ENCODE peak calls at places on chromosomes 13 and 19, in eight cellular contexts. D is thoracic aorta, K is bronchial epithelial cell, B is HFF-Myc, C is tibial nerve, I is mucosa of descending colon, E is psoas muscle, F is Panc1. Z is an unnamed sample.

GRCh38 chr19:2014731-2015610 is 543 bp downstream of the BTBD2 start:
- DNase-seq in F (no peak), D (no peak), E (no peak), K (no peak), B (no peak), I (peak), C (no peak), Z (no peak)

GRCh38 chr13:25821761-25822160 is 230.1 kb downstream of the SHISA2 start:
- DNase-seq in F (no peak), B (no peak), C (no peak), I (no peak), E (no peak), K (no peak), D (no peak), Z (no peak)

GRCh38 chr13:89458456-89458855 is 1787.3 kb downstream of the SLITRK5 start:
- DNase-seq in E (no peak), B (no peak), K (peak), D (no peak), C (no peak), I (no peak), F (no peak), Z (no peak)

GRCh38 chr19:55447421-55448174 is 4.5 kb upstream of the SHISA7 start:
- DNase-seq in C (no peak), K (peak), B (no peak), E (no peak), I (no peak), F (no peak), D (no peak), Z (no peak)

GRCh38 chr19:1873524-1874473 is 10.4 kb upstream of the KLF16 start:
- DNase-seq in F (no peak), B (no peak), C (no peak), D (no peak), I (peak), K (no peak), E (no peak), Z (no peak)

GRCh38 chr13:79710376-79710775 is 229.4 kb downstream of the NDFIP2 start:
- DNase-seq in C (no peak), I (no peak), F (no peak), D (no peak), B (no peak), K (peak), E (no peak), Z (peak)

GRCh38 chr13:23466144-23467002 is 32.9 kb upstream of the SACS start:
- DNase-seq in D (peak), K (peak), C (peak), I (peak), E (peak), B (peak), F (peak), Z (peak)

GRCh38 chr13:70339738-70340137 is 231.5 kb upstream of the KLHL1 start:
- DNase-seq in B (no peak), F (peak), D (no peak), I (peak), C (no peak), K (peak), E (peak), Z (peak)

GRCh38 chr19:743168-743687 is 7.7 kb upstream of the MISP start:
- DNase-seq in E (no peak), I (peak), D (no peak), C (no peak), B (no peak), F (no peak), K (no peak), Z (no peak)

GRCh38 chr13:26784704-26785639 is 24.4 kb upstream of the GPR12 start:
- DNase-seq in B (no peak), E (no peak), C (no peak), D (no peak), I (peak), K (no peak), F (no peak), Z (no peak)

GRCh38 chr13:113506025-113506685 is 15.6 kb upstream of the DCUN1D2 start:
- DNase-seq in B (no peak), E (no peak), C (no peak), D (no peak), K (no peak), I (no peak), F (no peak), Z (no peak)

GRCh38 chr19:57506163-57506562 is 6.4 kb downstream of the ZNF773 start:
- DNase-seq in F (no peak), I (no peak), E (no peak), D (no peak), K (no peak), B (no peak), C (no peak), Z (no peak)

GRCh38 chr13:109274188-109274821 is 512.1 kb downstream of the IRS2 start:
- DNase-seq in F (no peak), E (no peak), K (peak), C (no peak), I (no peak), D (no peak), B (no peak), Z (peak)

GRCh38 chr13:48158915-48159314 is 64.0 kb upstream of the MED4 start:
- DNase-seq in E (no peak), D (no peak), F (no peak), B (no peak), I (no peak), C (no peak), K (peak), Z (no peak)

GRCh38 chr19:55519461-55520311 is 17.2 kb downstream of the SBK2 start:
- DNase-seq in F (peak), K (peak), B (peak), D (no peak), C (no peak), I (no peak), E (no peak), Z (no peak)

GRCh38 chr19:23263870-23264590 is 13.8 kb upstream of the ZNF724 start:
- DNase-seq in I (no peak), D (no peak), C (no peak), B (no peak), F (no peak), K (peak), E (no peak), Z (no peak)

GRCh38 chr19:18532208-18532890 is 10.5 kb upstream of the ELL start:
- DNase-seq in C (no peak), F (no peak), B (no peak), D (no peak), E (no peak), K (no peak), I (no peak), Z (no peak)

GRCh38 chr19:13633109-13633508 is 126.8 kb upstream of the CACNA1A start:
- DNase-seq in K (no peak), D (no peak), F (no peak), E (no peak), B (peak), C (no peak), I (peak), Z (no peak)

GRCh38 chr13:100520936-100521765 is 67.4 kb downstream of the GGACT start:
- DNase-seq in I (no peak), D (no peak), F (no peak), B (no peak), E (no peak), C (no peak), K (no peak), Z (no peak)

GRCh38 chr19:30792561-30793505 is 420.6 kb downstream of the ZNF536 start:
- DNase-seq in E (no peak), D (no peak), I (no peak), K (no peak), F (no peak), C (no peak), B (no peak), Z (no peak)

GRCh38 chr13:33487575-33488243 is 202.2 kb upstream of the STARD13 start:
- DNase-seq in C (no peak), F (no peak), E (no peak), D (no peak), B (no peak), K (peak), I (peak), Z (no peak)

GRCh38 chr13:48783181-48783630 is 129.5 kb downstream of the CYSLTR2 start:
- DNase-seq in C (peak), B (peak), D (peak), K (peak), I (peak), F (peak), E (peak), Z (no peak)

GRCh38 chr13:50085063-50085462 is 69.8 kb downstream of the KCNRG start:
- DNase-seq in E (no peak), D (no peak), F (no peak), K (peak), I (no peak), B (no peak), C (no peak), Z (no peak)

GRCh38 chr19:51568456-51568855 is 2.6 kb upstream of the ZNF175 start:
- DNase-seq in I (no peak), C (no peak), F (no peak), D (no peak), B (no peak), E (no peak), K (no peak), Z (no peak)

GRCh38 chr19:39823693-39824092 is 10.3 kb downstream of the DYRK1B start:
- DNase-seq in B (no peak), F (no peak), I (no peak), E (no peak), C (no peak), K (no peak), D (no peak), Z (no peak)

GRCh38 chr13:51221674-51222509 is at the start of gene FAM124A:
- DNase-seq in F (no peak), D (no peak), K (no peak), I (peak), E (peak), B (no peak), C (no peak), Z (no peak)

GRCh38 chr13:49183672-49184315 is 36.3 kb upstream of the MLNR start:
- DNase-seq in C (no peak), B (no peak), D (no peak), I (no peak), K (peak), F (no peak), E (no peak), Z (no peak)

GRCh38 chr19:48772503-48772953 is 17.2 kb downstream of the FGF21 start:
- DNase-seq in C (no peak), I (no peak), B (no peak), D (no peak), E (peak), K (no peak), F (no peak), Z (no peak)

GRCh38 chr19:31725051-31725450 is 375.8 kb upstream of the TSHZ3 start:
- DNase-seq in I (no peak), E (no peak), B (no peak), F (no peak), K (no peak), C (no peak), D (no peak), Z (no peak)

GRCh38 chr13:110450941-110451340 is 110.6 kb downstream of the RAB20 start:
- DNase-seq in I (no peak), B (no peak), F (no peak), D (no peak), K (peak), C (no peak), E (peak), Z (no peak)

GRCh38 chr19:10478476-10478875 is 24.7 kb downstream of the KEAP1 start:
- DNase-seq in F (no peak), K (no peak), D (no peak), C (no peak), B (no peak), E (no peak), I (no peak), Z (no peak)

GRCh38 chr19:38644719-38645118 is 2.7 kb upstream of the ACTN4 start:
- DNase-seq in I (peak), C (no peak), D (no peak), K (peak), B (no peak), E (no peak), F (no peak), Z (no peak)

GRCh38 chr19:15315101-15315500 is 17.2 kb downstream of the BRD4 start:
- DNase-seq in C (no peak), I (no peak), D (no peak), B (no peak), F (no peak), E (no peak), K (peak), Z (no peak)

GRCh38 chr19:34838753-34839431 is 65.9 kb upstream of the ZNF599 start:
- DNase-seq in E (no peak), I (peak), C (no peak), F (no peak), D (no peak), K (no peak), B (no peak), Z (no peak)
- H3K4me3 ChIP-seq in E (peak), I (no peak), C (no peak), F (peak), D (no peak), K (no peak), B (no peak), Z (no peak)

GRCh38 chr19:5172859-5173577 is 167.6 kb downstream of the PTPRS start:
- DNase-seq in F (peak), E (no peak), D (peak), C (no peak), K (peak), B (peak), I (no peak), Z (peak)
- TF ChIP-seq CTCF in F (no peak), E (no peak), D (no peak), C (no peak), K (no peak), B (no peak), I (no peak), Z (no peak)

DNA sequence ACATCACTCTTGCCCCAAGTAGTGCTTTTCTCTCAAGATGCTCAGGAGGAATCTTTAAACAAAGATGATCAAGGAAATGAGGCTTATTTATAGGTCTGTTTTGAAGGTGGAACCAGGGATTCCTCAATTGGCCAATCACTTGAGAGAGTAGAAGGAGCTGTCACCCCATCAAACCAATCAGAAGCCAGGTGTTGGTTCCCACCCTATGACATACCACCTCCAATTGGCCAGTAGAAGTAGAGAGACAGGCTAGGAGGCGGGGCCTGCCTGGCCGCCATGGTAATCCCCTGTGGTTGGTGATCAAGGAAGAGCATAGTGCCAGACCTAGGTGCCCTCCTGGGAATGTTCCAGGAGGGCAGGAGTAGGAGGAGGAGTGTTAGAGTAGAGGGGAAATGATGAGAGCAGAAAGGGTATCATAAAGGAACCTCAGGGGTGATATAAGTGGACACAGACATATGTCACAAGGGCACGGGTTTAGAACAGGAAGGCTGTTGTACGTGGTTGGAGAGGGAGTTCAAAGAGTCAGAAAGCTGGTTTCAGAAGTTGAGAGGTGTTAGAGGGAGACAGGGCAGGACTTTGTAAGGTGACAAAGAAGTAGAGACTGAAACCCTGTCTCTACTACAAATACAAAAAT is 10.5 kb downstream of the PMIS2 start:
- DNase-seq in E (no peak), I (no peak), K (no peak), B (no peak), F (no peak), C (no peak), D (no peak), Z (no peak)
- H3K4me3 ChIP-seq in E (no peak), I (no peak), K (no peak), B (no peak), F (no peak), C (no peak), D (no peak), Z (no peak)

GRCh38 chr13:91647361-91647970 is 249.0 kb downstream of the GPC5 start:
- DNase-seq in F (peak), B (no peak), E (no peak), I (peak), C (no peak), K (no peak), D (no peak), Z (peak)
- TF ChIP-seq CTCF in F (peak), B (peak), E (no peak), I (no peak), C (no peak), K (no peak), D (no peak), Z (peak)

GRCh38 chr13:68345963-68346362 is 1115.8 kb upstream of the PCDH9 start:
- DNase-seq in F (no peak), E (no peak), I (no peak), K (no peak), D (no peak), B (no peak), C (no peak), Z (no peak)
- H3K4me3 ChIP-seq in F (no peak), E (no peak), I (no peak), K (no peak), D (no peak), B (no peak), C (no peak), Z (no peak)

GRCh38 chr13:43963726-43964125 is 84.0 kb downstream of the LACC1 start:
- DNase-seq in K (no peak), D (no peak), C (no peak), I (no peak), E (no peak), F (no peak), B (no peak), Z (no peak)
- TF ChIP-seq CTCF in K (peak), D (no peak), C (no peak), I (no peak), E (no peak), F (no peak), B (no peak), Z (no peak)

DNA sequence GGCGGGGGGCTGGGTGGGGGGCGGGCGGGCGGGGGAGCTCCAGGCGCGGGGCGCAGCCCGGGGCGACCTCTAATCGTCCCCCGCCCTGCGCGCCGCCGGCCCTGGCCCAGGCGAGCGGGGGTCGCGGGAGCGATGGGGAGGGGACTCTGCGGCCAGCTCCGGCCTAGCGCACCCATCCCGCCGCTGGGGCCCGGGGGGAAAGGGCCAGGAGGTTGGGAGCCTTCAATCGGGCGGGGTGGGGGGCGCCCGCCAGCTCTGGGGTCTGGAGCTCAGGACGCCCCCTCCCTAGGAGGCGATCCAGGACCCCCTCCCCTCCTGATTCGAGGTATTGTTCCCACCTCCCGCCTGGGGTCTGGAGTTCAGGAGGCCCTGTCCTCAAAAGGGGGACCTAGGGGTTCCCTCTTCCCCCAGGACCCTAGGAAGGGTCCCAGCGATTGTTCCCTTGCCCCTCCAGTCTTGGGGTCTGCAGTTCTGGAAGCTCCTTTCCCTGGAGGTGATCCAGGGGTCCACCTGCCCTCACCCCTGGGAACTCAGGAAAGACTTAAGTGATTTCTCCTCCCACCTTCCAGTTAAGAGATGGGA is 469 bp downstream of the ZNF358 start:
- DNase-seq in B (no peak), I (no peak), K (no peak), C (no peak), E (no peak), F (no peak), D (no peak), Z (no peak)
- H3K4me3 ChIP-seq in B (peak), I (peak), K (peak), C (peak), E (peak), F (peak), D (peak), Z (peak)

GRCh38 chr13:28316841-28317240 is 178.1 kb downstream of the FLT1 start:
- DNase-seq in B (no peak), D (no peak), F (no peak), E (no peak), C (no peak), I (no peak), K (no peak), Z (no peak)

GRCh38 chr13:28314879-28315278 is 176.5 kb downstream of the PAN3 start:
- DNase-seq in E (no peak), F (no peak), K (no peak), B (no peak), D (no peak), I (no peak), C (no peak), Z (no peak)

GRCh38 chr13:28316129-28316528 is 177.8 kb downstream of the PAN3 start:
- DNase-seq in F (no peak), D (no peak), K (no peak), B (no peak), E (no peak), C (no peak), I (no peak), Z (no peak)

GRCh38 chr13:28318418-28318995 is 176.4 kb downstream of the FLT1 start:
- DNase-seq in F (no peak), K (no peak), E (no peak), D (no peak), B (no peak), C (no peak), I (no peak), Z (no peak)

GRCh38 chr13:28313579-28313978 is 175.2 kb downstream of the PAN3 start:
- DNase-seq in I (peak), C (no peak), F (no peak), D (no peak), B (no peak), K (no peak), E (no peak), Z (no peak)
- TF ChIP-seq CTCF in I (no peak), C (no peak), F (peak), D (no peak), B (peak), K (no peak), E (no peak), Z (peak)

Z was measured in astrocyte of the cerebellum.